ENCODE peak calls at places on chromosomes 3 and 15, in ten cellular contexts. L is Peyer's patch, M is A549, R is ovary, O is adrenal gland, S is endothelial cell of umbilical vein, A is K562, G is IMR-90, T is HCT116, J is gastrocnemius medialis. U is an unnamed sample.

GRCh38 chr3:30268288-30268687 is 338.1 kb upstream of the TGFBR2 start:
- DNase-seq in L (no peak), M (no peak), R (no peak), O (no peak), S (no peak), A (no peak), G (no peak), T (no peak), J (no peak), U (no peak)

GRCh38 chr3:30241721-30242120 is 364.7 kb upstream of the TGFBR2 start:
- DNase-seq in L (no peak), M (no peak), R (no peak), O (no peak), S (no peak), A (no peak), G (peak; percentile 78), T (no peak), J (no peak), U (no peak)

GRCh38 chr3:57810471-57811144 is 54.5 kb downstream of the SLMAP start:
- DNase-seq in L (no peak), M (no peak), R (no peak), O (peak; percentile 63), S (no peak), A (no peak), G (no peak), T (no peak), J (no peak), U (no peak)

GRCh38 chr3:100270218-100270588 is 9.4 kb downstream of the TBC1D23 start:
- DNase-seq in L (no peak), M (no peak), R (no peak), O (no peak), S (no peak), A (no peak), G (no peak), T (no peak), J (no peak), U (no peak)

GRCh38 chr3:133887951-133888703 is 7.6 kb downstream of the RAB6B start:
- DNase-seq in L (peak; percentile 40), M (no peak), R (no peak), O (no peak), S (no peak), A (no peak), G (no peak), T (no peak), J (no peak), U (no peak)

GRCh38 chr3:122628567-122628966 is 51.1 kb downstream of the PARP15 start:
- DNase-seq in L (no peak), M (no peak), R (no peak), O (no peak), S (peak; percentile 22), A (no peak), G (no peak), T (no peak), J (no peak), U (no peak)

GRCh38 chr15:43268111-43269105 is 1.7 kb upstream of the TGM5 start:
- DNase-seq in L (no peak), M (no peak), R (no peak), O (no peak), S (no peak), A (no peak), G (no peak), T (no peak), J (no peak), U (no peak)

GRCh38 chr3:153392363-153392762 is 230.3 kb downstream of the RAP2B start:
- DNase-seq in L (no peak), M (no peak), R (no peak), O (no peak), S (no peak), A (no peak), G (no peak), T (no peak), J (no peak), U (no peak)

GRCh38 chr15:69226028-69226355 is 65.6 kb downstream of the GLCE start:
- DNase-seq in L (no peak), M (no peak), R (no peak), O (no peak), S (no peak), A (no peak), G (no peak), T (no peak), J (no peak), U (no peak)

GRCh38 chr15:69225355-69226027 is 65.1 kb downstream of the GLCE start:
- DNase-seq in L (no peak), M (peak; percentile 55), R (no peak), O (no peak), S (peak; percentile 62), A (no peak), G (peak; percentile 67), T (peak; percentile 26), J (no peak), U (no peak)

GRCh38 chr15:69223083-69223813 is 62.8 kb downstream of the GLCE start:
- DNase-seq in L (no peak), M (no peak), R (no peak), O (no peak), S (no peak), A (no peak), G (no peak), T (no peak), J (no peak), U (no peak)

GRCh38 chr15:69222002-69222474 is 61.6 kb downstream of the GLCE start:
- DNase-seq in L (no peak), M (no peak), R (no peak), O (no peak), S (no peak), A (no peak), G (no peak), T (no peak), J (no peak), U (no peak)

DNA sequence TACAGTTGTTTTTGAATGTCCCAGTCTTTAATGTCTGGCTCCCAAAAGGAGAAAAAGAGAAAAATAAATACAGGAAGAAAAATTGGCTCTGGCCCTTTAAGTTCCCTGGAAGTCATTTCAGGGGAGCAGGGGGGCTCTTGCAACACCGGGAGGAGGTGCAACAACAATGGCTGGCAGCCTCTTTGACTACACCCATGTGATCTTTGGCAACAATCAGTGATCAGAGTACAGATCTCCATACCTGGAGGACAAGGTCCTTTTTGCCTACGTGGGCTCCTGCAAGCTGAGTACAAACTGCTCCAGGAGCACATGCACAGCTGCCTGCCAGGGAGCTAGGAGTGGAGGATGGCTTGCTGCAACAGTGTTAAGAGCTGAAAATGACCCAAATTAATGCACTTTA is 63.9 kb downstream of the GLCE start:
- DNase-seq in L (peak; percentile 79), M (no peak), R (no peak), O (peak; percentile 22), S (peak; percentile 16), A (no peak), G (no peak), T (no peak), J (peak; percentile 2), U (no peak)
- TF ChIP-seq POLR2A in L (no peak), M (no peak), R (no peak), O (no peak), S (no peak), A (no peak), G (no peak), T (no peak), J (no peak), U (no peak)

GRCh38 chr3:184361932-184362667 is 590 bp downstream of the POLR2H start:
- DNase-seq in L (peak; percentile 84), M (peak; percentile 81), R (peak; percentile 83), O (peak; percentile 82), S (no peak), A (peak; percentile 73), G (peak; percentile 38), T (peak; percentile 63), J (no peak), U (no peak)

GRCh38 chr3:184360070-184360833 is 1.2 kb downstream of the CLCN2 start:
- DNase-seq in L (no peak), M (no peak), R (peak; percentile 43), O (no peak), S (no peak), A (no peak), G (no peak), T (no peak), J (no peak), U (no peak)

GRCh38 chr3:184360834-184361531 is 422 bp downstream of the CLCN2 start:
- DNase-seq in L (no peak), M (no peak), R (no peak), O (no peak), S (peak; percentile 18), A (no peak), G (no peak), T (no peak), J (no peak), U (no peak)

GRCh38 chr3:184361532-184361931 is at the start of the genes CLCN2 and POLR2H:
- DNase-seq in L (peak; percentile 70), M (peak; percentile 28), R (peak; percentile 85), O (peak; percentile 51), S (peak; percentile 55), A (peak; percentile 82), G (peak; percentile 33), T (no peak), J (no peak), U (no peak)

DNA sequence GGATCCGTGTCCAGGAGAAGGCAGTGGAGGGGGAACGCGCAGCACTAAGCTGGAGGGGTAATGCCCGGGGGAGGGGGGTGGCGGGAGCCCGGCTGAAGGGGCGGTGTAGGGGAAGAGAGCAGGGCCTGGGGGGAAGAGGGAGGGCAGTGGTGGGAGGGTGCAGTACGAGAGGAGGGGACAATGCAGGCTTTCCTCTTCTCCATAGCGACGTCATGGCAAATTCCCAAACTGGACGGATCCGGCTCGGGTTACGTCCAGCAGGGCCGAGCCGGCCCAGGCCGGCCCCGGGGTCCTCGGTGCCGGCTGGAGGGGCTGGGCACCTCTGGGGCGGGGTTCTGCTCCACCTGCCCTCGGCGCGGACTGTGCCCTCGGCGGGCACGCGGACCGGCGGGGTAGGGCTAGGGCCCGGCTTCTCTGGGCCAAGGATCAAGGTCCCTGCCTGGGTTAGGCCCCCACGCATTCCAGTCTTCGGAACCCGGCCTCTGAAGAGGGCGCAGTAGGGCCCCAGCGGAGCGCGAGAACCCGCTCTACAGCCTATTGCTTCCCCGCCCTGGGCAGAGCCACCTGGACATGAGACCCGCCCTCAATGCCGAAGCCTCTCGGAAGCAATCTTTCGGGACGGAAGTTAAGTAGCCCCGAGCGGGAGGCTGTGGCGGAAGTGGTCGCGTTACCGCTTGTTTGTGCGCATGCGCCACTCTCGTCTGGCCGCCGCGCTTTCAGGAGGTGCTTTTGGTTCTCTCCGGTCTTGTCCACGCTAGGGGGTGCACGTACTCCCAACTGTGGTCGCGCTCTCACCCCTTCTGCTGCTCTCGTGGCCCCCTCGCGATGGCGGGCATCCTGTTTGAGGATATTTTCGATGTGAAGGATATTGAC is 1.4 kb downstream of the POLR2H start:
- DNase-seq in L (peak; percentile 99), M (peak; percentile 97), R (peak; percentile 98), O (peak; percentile 96), S (peak; percentile 96), A (peak; percentile 89), G (peak; percentile 97), T (peak; percentile 98), J (peak; percentile 94), U (peak; percentile 91)
- TF ChIP-seq POLR2A in L (peak; percentile 83), M (peak; percentile 66), R (peak; percentile 79), O (peak; percentile 52), S (peak; percentile 87), A (peak; percentile 93), G (peak; percentile 74), T (peak; percentile 89), J (peak; percentile 82), U (peak; percentile 79)

DNA sequence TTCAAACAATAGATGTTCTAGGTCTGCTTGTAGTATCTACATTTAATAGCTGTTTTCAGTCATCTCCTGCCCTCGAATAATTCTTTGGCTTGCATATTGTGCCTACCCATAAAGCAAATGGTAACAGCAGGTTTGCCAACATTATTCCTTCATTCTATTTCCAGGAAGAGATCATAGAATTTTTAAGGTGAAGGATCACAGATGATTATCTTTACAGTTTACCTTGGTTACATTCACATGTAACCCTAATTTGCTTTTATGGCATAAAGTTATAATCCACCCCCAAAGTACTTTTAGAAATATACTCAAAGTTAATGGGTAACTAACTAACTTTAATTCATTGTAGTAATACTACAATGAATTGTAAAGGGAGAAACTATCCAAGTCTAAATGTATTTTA is 315.5 kb downstream of the NSUN3 start:
- DNase-seq in L (no peak), M (no peak), R (no peak), O (no peak), S (no peak), A (no peak), G (no peak), T (no peak), J (no peak), U (no peak)
- TF ChIP-seq POLR2A in L (no peak), M (no peak), R (no peak), O (no peak), S (no peak), A (no peak), G (no peak), T (no peak), J (no peak), U (no peak)

GRCh38 chr3:23919628-23920027 is 2.7 kb downstream of the RPL15 start:
- DNase-seq in L (no peak), M (no peak), R (no peak), O (no peak), S (no peak), A (no peak), G (no peak), T (no peak), J (no peak), U (no peak)

GRCh38 chr3:23923786-23924185 is 6.9 kb downstream of the RPL15 start:
- DNase-seq in L (no peak), M (no peak), R (no peak), O (no peak), S (peak; percentile 84), A (no peak), G (peak; percentile 83), T (no peak), J (no peak), U (no peak)

GRCh38 chr3:23921052-23921511 is 4.2 kb downstream of the RPL15 start:
- DNase-seq in L (no peak), M (no peak), R (no peak), O (no peak), S (no peak), A (no peak), G (no peak), T (no peak), J (no peak), U (no peak)

GRCh38 chr3:23916886-23917815 is at the start of the genes NKIRAS1 and RPL15:
- DNase-seq in L (peak; percentile 99), M (peak; percentile 97), R (peak; percentile 97), O (peak; percentile 98), S (peak; percentile 97), A (peak; percentile 95), G (peak; percentile 96), T (peak; percentile 91), J (peak; percentile 98), U (peak; percentile 86)

DNA sequence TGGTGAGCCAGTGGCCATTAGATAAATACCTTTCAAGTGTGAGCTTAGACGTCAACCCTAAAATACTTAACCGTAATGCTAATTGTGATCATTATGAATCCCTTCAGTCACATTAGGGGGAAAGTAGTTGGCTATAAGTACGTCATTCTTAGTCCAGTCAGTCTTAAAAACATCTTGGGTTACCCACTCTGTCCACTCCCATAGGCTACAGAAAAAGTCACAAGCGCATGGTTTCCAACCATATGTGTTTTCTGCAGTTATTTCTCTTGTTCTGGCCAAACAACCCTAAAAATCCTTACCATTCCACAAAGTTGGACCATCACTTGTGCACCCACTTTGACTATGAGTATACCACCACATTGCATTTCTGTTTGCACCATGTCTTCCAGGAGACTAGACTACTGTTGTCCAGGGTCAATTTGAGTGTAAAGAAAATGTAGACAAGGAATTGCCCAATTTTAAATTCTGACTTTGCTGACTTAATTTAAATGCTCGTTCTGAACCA is 3.3 kb downstream of the RPL15 start:
- DNase-seq in L (no peak), M (no peak), R (no peak), O (no peak), S (no peak), A (no peak), G (no peak), T (no peak), J (no peak), U (no peak)
- TF ChIP-seq POLR2A in L (no peak), M (no peak), R (no peak), O (no peak), S (no peak), A (peak; percentile 58), G (no peak), T (no peak), J (no peak), U (no peak)